ENCODE peak calls at places on chromosomes 11 and 22, in six cellular contexts. A is heart left ventricle, V is astrocyte of the cerebellum, J is endothelial cell, E is AG09319, B is astrocyte. P is an unnamed sample.

GRCh38 chr22:43988116-43988817 is 33.0 kb downstream of the SAMM50 start:
- DNase-seq in V (no peak), E (peak; percentile 10), J (no peak), A (no peak), B (no peak), P (no peak)

GRCh38 chr11:117259417-117259816 is 26.9 kb downstream of the RNF214 start:
- DNase-seq in V (no peak), J (no peak), E (no peak), B (peak; percentile 81), A (no peak), P (no peak)

GRCh38 chr22:50170453-50171318 is at the start of gene PANX2:
- DNase-seq in E (no peak), B (no peak), V (no peak), A (peak; percentile 24), J (no peak), P (no peak)

GRCh38 chr11:820655-821512 is 2.2 kb downstream of the PNPLA2 start:
- DNase-seq in A (peak; percentile 90), V (no peak), B (peak; percentile 29), E (no peak), J (no peak), P (peak; percentile 86)

GRCh38 chr11:57260937-57261783 is 24.1 kb upstream of the APLNR start:
- DNase-seq in B (no peak), V (no peak), J (no peak), A (no peak), E (no peak), P (no peak)

GRCh38 chr11:57491371-57492061 is 24.0 kb downstream of the SLC43A1 start:
- DNase-seq in V (no peak), A (no peak), J (peak; percentile 70), B (no peak), E (no peak), P (peak; percentile 62)

GRCh38 chr11:68432874-68433273 is 27.7 kb upstream of the PPP6R3 start:
- DNase-seq in B (no peak), V (no peak), J (no peak), E (no peak), A (peak; percentile 73), P (no peak)

GRCh38 chr22:29003975-29004646 is 57.5 kb downstream of the C22orf31 start:
- DNase-seq in J (peak; percentile 20), B (no peak), A (no peak), V (no peak), E (no peak), P (no peak)

GRCh38 chr11:112249871-112250590 is 10.6 kb downstream of the PLET1 start:
- DNase-seq in J (no peak), A (no peak), E (no peak), V (no peak), B (peak; percentile 65), P (no peak)

GRCh38 chr11:110430267-110431211 is 791 bp downstream of the FDX1 start:
- DNase-seq in J (no peak), V (no peak), E (no peak), B (peak; percentile 27), A (peak; percentile 25), P (peak; percentile 86)

GRCh38 chr11:34599406-34599901 is 21.4 kb upstream of the EHF start:
- DNase-seq in E (peak; percentile 42), J (no peak), B (peak; percentile 88), A (no peak), V (no peak), P (no peak)

GRCh38 chr11:71358122-71358728 is 90.0 kb downstream of the DHCR7 start:
- DNase-seq in V (no peak), A (no peak), B (no peak), J (no peak), E (no peak), P (no peak)

GRCh38 chr11:62708423-62709261 is 1.2 kb downstream of the GNG3 start:
- DNase-seq in A (no peak), J (peak; percentile 8), E (no peak), V (no peak), B (no peak), P (peak; percentile 62)

GRCh38 chr22:45008853-45009751 is 703 bp downstream of the PHF21B start:
- DNase-seq in B (no peak), V (no peak), A (no peak), J (peak; percentile 25), E (no peak), P (no peak)

GRCh38 chr11:63536669-63537292 is at the start of gene PLAAT4:
- DNase-seq in J (no peak), E (peak; percentile 30), B (peak; percentile 59), A (peak; percentile 39), V (peak; percentile 72), P (peak; percentile 59)

GRCh38 chr22:48943567-48944432 is 883.9 kb downstream of the BRD1 start:
- DNase-seq in J (peak; percentile 76), A (no peak), E (no peak), V (no peak), B (no peak), P (no peak)

GRCh38 chr11:75406338-75406777 is 7.0 kb downstream of the RPS3 start:
- DNase-seq in V (no peak), E (no peak), A (no peak), B (peak; percentile 59), J (no peak), P (no peak)

GRCh38 chr11:116336540-116336939 is 436.2 kb downstream of the BUD13 start:
- DNase-seq in V (no peak), J (no peak), A (no peak), B (no peak), E (no peak), P (no peak)

GRCh38 chr11:7524831-7525230 is 11.0 kb downstream of the PPFIBP2 start:
- DNase-seq in E (no peak), B (no peak), V (no peak), A (no peak), J (no peak), P (peak; percentile 46)

GRCh38 chr22:35322893-35323292 is 23.2 kb downstream of the TOM1 start:
- DNase-seq in A (no peak), J (no peak), E (no peak), B (no peak), V (no peak), P (no peak)

GRCh38 chr11:103601230-103601846 is 435.1 kb upstream of the DDI1 start:
- DNase-seq in B (peak; percentile 38), A (peak; percentile 22), E (peak; percentile 40), V (peak; percentile 64), J (peak; percentile 48), P (no peak)

GRCh38 chr11:114315749-114316368 is 19.7 kb downstream of the NNMT start:
- DNase-seq in A (no peak), V (no peak), E (no peak), J (no peak), B (no peak), P (no peak)

GRCh38 chr11:64009234-64009633 is 23.0 kb downstream of the OTUB1 start:
- DNase-seq in A (no peak), E (no peak), B (no peak), J (no peak), V (no peak), P (no peak)

GRCh38 chr11:726278-726915 is 20.4 kb downstream of the EPS8L2 start:
- DNase-seq in A (no peak), V (no peak), J (no peak), B (peak; percentile 53), E (no peak), P (peak; percentile 65)

GRCh38 chr11:46281374-46281831 is 3.9 kb downstream of the CREB3L1 start:
- DNase-seq in B (no peak), V (no peak), A (no peak), E (no peak), J (peak; percentile 12), P (no peak)

GRCh38 chr22:32080904-32081303 is 37.8 kb downstream of the SLC5A1 start:
- DNase-seq in A (no peak), J (peak; percentile 12), V (peak; percentile 43), B (peak; percentile 27), E (peak; percentile 18), P (no peak)

GRCh38 chr22:47000888-47001287 is 238.4 kb downstream of the TBC1D22A start:
- DNase-seq in A (no peak), J (no peak), V (no peak), E (no peak), B (no peak), P (no peak)

GRCh38 chr11:96091476-96091875 is 167.6 kb upstream of the MTMR2 start:
- DNase-seq in A (no peak), B (no peak), V (no peak), E (no peak), J (no peak), P (no peak)
- TF ChIP-seq CTCF in A (no peak), B (no peak), V (peak; percentile 18), E (no peak), J (no peak), P (peak; percentile 76)

DNA sequence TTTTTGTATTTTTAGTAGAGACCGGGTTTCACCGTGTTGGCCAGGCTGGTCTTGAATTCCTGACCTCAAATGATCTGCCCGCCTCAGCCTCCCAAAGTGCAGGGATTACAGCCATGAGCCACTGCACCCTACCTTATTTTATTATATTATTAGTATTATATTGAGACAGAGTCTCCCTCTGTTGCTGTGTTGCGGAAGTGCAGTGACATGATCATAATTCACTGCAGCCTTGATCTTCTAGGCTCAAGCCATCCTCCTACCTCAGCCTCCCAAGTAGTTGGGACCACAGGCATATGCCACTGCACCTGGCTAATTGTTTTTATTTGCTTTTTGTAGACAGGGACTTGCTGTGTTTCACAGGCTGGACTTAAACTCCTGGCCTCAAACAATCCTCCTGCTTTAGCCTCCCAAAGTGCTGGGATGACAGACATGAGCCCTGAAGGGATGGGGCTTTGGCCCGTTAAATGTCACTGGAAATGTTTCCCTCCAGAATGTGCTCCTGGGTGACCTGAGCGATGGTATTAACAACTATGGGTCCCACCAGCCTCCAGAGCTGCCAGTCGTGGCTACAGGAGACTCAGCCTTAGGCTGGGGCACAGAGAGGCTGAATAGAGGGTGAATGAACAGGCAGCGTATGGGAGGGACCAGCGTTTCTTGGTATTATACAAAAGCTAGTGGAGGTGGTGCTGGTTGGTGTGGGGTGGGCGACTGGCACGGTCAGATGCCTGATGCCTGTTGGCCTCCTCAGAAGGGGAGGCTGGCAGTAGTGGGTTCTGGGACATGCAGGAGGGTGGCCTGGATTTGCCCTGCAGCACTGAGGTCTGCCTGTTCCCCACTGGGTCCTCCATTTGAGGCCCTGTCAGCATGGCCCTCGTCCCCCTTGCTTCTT is 7.3 kb downstream of the TANGO2 start:
- DNase-seq in V (no peak), E (no peak), J (no peak), A (no peak), B (no peak), P (no peak)
- TF ChIP-seq CTCF in V (peak; percentile 47), E (peak; percentile 24), J (peak; percentile 45), A (no peak), B (peak; percentile 17), P (peak; percentile 35)

GRCh38 chr11:24478718-24479117 is 18.1 kb upstream of the LUZP2 start:
- DNase-seq in V (no peak), B (no peak), J (no peak), E (no peak), A (no peak), P (no peak)
- TF ChIP-seq CTCF in V (no peak), B (no peak), J (no peak), E (no peak), A (no peak), P (no peak)

GRCh38 chr11:12121011-12121410 is 10.6 kb downstream of the MICAL2 start:
- DNase-seq in E (no peak), V (no peak), J (no peak), B (no peak), A (no peak), P (no peak)

GRCh38 chr11:12117200-12117995 is 7.0 kb downstream of the MICAL2 start:
- DNase-seq in A (no peak), V (no peak), B (no peak), E (no peak), J (no peak), P (no peak)

GRCh38 chr11:12120031-12121008 is 9.9 kb downstream of the MICAL2 start:
- DNase-seq in A (no peak), V (no peak), B (no peak), E (no peak), J (no peak), P (no peak)

GRCh38 chr11:12119502-12119901 is 9.1 kb downstream of the MICAL2 start:
- DNase-seq in E (no peak), J (no peak), V (no peak), B (no peak), A (no peak), P (peak; percentile 72)

GRCh38 chr11:12118940-12119339 is 8.6 kb downstream of the MICAL2 start:
- DNase-seq in A (no peak), V (no peak), J (no peak), E (no peak), B (no peak), P (no peak)
- TF ChIP-seq CTCF in A (no peak), V (peak; percentile 7), J (no peak), E (no peak), B (no peak), P (no peak)